ENCODE peak calls at places on chromosomes 16 and 17, in six cellular contexts. One of them, this sample, is unnamed.

GRCh38 chr16:89315791-89316581 is 98.5 kb downstream of the ZNF778 start:
- DNase-seq in H9: no peak
- DNase-seq in mesenchymal stem cell: peak
- DNase-seq in H1: no peak
- DNase-seq in IMR-90: peak
- DNase-seq in trophoblast cell: no peak
- DNase-seq in this sample: no peak

GRCh38 chr16:51939371-51940005 is 607.5 kb downstream of the TOX3 start:
- DNase-seq in H9: no peak
- DNase-seq in mesenchymal stem cell: no peak
- DNase-seq in H1: no peak
- DNase-seq in IMR-90: no peak
- DNase-seq in trophoblast cell: no peak
- DNase-seq in this sample: no peak

GRCh38 chr17:37305406-37305905 is 70.3 kb upstream of the C17orf78 start:
- DNase-seq in H9: no peak
- DNase-seq in mesenchymal stem cell: no peak
- DNase-seq in H1: peak
- DNase-seq in IMR-90: no peak
- DNase-seq in trophoblast cell: no peak
- DNase-seq in this sample: no peak

GRCh38 chr16:57998484-57998883 is 2.0 kb downstream of the ZNF319 start:
- DNase-seq in H9: peak
- DNase-seq in mesenchymal stem cell: peak
- DNase-seq in H1: no peak
- DNase-seq in IMR-90: no peak
- DNase-seq in trophoblast cell: peak
- DNase-seq in this sample: no peak

GRCh38 chr17:50904522-50905459 is 38.6 kb upstream of the TOB1 start:
- DNase-seq in H9: no peak
- DNase-seq in mesenchymal stem cell: no peak
- DNase-seq in H1: peak
- DNase-seq in IMR-90: no peak
- DNase-seq in trophoblast cell: no peak
- DNase-seq in this sample: no peak

GRCh38 chr17:80957461-80957941 is 34.1 kb upstream of the CHMP6 start:
- DNase-seq in H9: no peak
- DNase-seq in mesenchymal stem cell: no peak
- DNase-seq in H1: no peak
- DNase-seq in IMR-90: no peak
- DNase-seq in trophoblast cell: no peak
- DNase-seq in this sample: no peak

GRCh38 chr17:49565948-49566491 is 9.7 kb upstream of the NXPH3 start:
- DNase-seq in H9: no peak
- DNase-seq in mesenchymal stem cell: no peak
- DNase-seq in H1: no peak
- DNase-seq in IMR-90: no peak
- DNase-seq in trophoblast cell: no peak
- DNase-seq in this sample: no peak

GRCh38 chr17:36972186-36972686 is 23.5 kb downstream of the AATF start:
- DNase-seq in H9: no peak
- DNase-seq in mesenchymal stem cell: no peak
- DNase-seq in H1: no peak
- DNase-seq in IMR-90: no peak
- DNase-seq in trophoblast cell: no peak
- DNase-seq in this sample: no peak

GRCh38 chr17:31269597-31269996 is 27.4 kb downstream of the OMG start:
- DNase-seq in H9: peak
- DNase-seq in mesenchymal stem cell: peak
- DNase-seq in H1: no peak
- DNase-seq in IMR-90: peak
- DNase-seq in trophoblast cell: peak
- DNase-seq in this sample: no peak

DNA sequence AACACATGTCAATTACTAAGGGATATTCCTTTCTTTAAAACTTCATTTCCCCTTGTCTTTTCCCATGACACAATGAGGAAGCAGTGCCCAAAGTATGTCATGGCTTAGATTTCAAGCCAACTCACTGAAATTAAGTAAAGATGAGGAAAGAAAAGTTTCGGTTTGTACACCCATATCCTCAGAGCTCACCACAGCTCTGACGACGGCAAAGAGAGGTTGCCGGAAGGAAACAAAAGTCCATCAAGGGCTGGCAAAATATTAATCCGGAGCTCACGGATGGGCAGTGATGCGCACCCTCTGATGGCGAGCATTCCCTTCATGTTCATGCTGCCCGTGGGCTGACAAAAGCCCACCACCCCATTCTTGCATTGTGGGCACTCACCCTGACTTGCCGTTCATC is 103.0 kb downstream of the SOX9 start:
- DNase-seq in H9: no peak
- DNase-seq in mesenchymal stem cell: no peak
- DNase-seq in H1: no peak
- DNase-seq in IMR-90: no peak
- DNase-seq in trophoblast cell: no peak
- DNase-seq in this sample: no peak
- H4K91ac ChIP-seq in H9: no peak
- H4K91ac ChIP-seq in mesenchymal stem cell: no peak
- H4K91ac ChIP-seq in H1: no peak
- H4K91ac ChIP-seq in IMR-90: no peak
- H4K91ac ChIP-seq in trophoblast cell: no peak
- H4K91ac ChIP-seq in this sample: no peak

GRCh38 chr17:57068707-57069106 is 16.3 kb upstream of the AKAP1 start:
- DNase-seq in H9: no peak
- DNase-seq in mesenchymal stem cell: no peak
- DNase-seq in H1: no peak
- DNase-seq in IMR-90: no peak
- DNase-seq in trophoblast cell: no peak
- DNase-seq in this sample: no peak
- H4K8ac ChIP-seq in H9: no peak
- H4K8ac ChIP-seq in mesenchymal stem cell: no peak
- H4K8ac ChIP-seq in H1: no peak
- H4K8ac ChIP-seq in IMR-90: no peak
- H4K8ac ChIP-seq in trophoblast cell: no peak
- H4K8ac ChIP-seq in this sample: no peak

GRCh38 chr16:77214411-77215138 is 15.4 kb downstream of the SYCE1L start:
- DNase-seq in H9: no peak
- DNase-seq in mesenchymal stem cell: no peak
- DNase-seq in H1: no peak
- DNase-seq in IMR-90: no peak
- DNase-seq in trophoblast cell: no peak
- DNase-seq in this sample: no peak
- H4K91ac ChIP-seq in H9: no peak
- H4K91ac ChIP-seq in mesenchymal stem cell: no peak
- H4K91ac ChIP-seq in H1: no peak
- H4K91ac ChIP-seq in IMR-90: no peak
- H4K91ac ChIP-seq in trophoblast cell: no peak
- H4K91ac ChIP-seq in this sample: no peak

GRCh38 chr17:57749701-57750100 is 4.6 kb upstream of the CCDC182 start:
- DNase-seq in H9: no peak
- DNase-seq in mesenchymal stem cell: no peak
- DNase-seq in H1: no peak
- DNase-seq in IMR-90: no peak
- DNase-seq in trophoblast cell: no peak
- DNase-seq in this sample: no peak

GRCh38 chr17:57750109-57750845 is 5.2 kb upstream of the CCDC182 start:
- DNase-seq in H9: no peak
- DNase-seq in mesenchymal stem cell: no peak
- DNase-seq in H1: no peak
- DNase-seq in IMR-90: no peak
- DNase-seq in trophoblast cell: no peak
- DNase-seq in this sample: no peak

GRCh38 chr17:57750930-57751329 is 5.8 kb upstream of the CCDC182 start:
- DNase-seq in H9: no peak
- DNase-seq in mesenchymal stem cell: no peak
- DNase-seq in H1: no peak
- DNase-seq in IMR-90: no peak
- DNase-seq in trophoblast cell: no peak
- DNase-seq in this sample: no peak

GRCh38 chr17:57751348-57751970 is 6.4 kb upstream of the CCDC182 start:
- DNase-seq in H9: no peak
- DNase-seq in mesenchymal stem cell: no peak
- DNase-seq in H1: no peak
- DNase-seq in IMR-90: no peak
- DNase-seq in trophoblast cell: no peak
- DNase-seq in this sample: no peak

DNA sequence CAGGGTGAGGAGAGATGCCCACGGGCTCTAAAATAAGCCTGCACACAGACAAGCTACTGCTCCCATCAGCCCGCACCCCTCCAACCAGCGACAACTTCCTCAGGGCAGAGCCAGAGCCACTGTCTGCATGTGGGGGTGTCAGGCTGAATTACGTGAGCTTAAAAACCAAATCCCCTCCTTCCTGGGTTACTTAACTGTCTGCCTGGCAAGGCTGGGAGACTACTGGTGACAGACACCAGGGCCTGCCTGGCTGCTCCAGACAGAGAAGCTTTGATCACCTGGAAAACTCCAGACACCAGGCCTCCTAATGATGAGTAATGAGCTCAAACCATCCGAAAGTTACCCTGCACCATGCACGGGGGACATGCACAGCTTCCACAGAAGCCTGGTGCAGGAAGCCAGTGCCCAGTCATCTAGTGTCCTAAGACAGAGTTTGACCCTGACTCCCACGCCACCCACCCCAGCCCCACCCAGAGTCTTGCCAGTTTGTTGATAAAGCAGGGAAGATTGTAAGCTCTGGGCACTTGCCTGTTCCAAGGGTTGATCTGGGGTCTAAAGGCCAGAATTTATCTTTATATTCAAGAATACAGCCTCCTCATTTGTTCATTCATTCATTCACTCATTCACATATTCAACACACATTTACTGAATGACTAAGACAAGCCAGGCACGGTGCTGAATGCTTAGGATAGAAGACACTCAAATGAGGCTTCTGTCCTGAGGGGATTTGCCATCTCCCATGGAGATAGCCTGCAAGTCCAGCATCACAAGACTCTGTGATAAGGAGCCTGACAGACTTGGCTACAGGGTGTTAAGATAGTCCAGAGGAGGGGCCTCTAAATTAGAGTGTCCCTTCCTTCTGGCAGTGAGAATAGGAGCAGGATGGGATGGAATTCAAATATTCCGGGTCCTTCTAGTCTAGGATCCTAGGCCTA is 7.1 kb upstream of the CCDC182 start:
- DNase-seq in H9: no peak
- DNase-seq in mesenchymal stem cell: no peak
- DNase-seq in H1: no peak
- DNase-seq in IMR-90: no peak
- DNase-seq in trophoblast cell: no peak
- DNase-seq in this sample: no peak
- H4K8ac ChIP-seq in H9: no peak
- H4K8ac ChIP-seq in mesenchymal stem cell: no peak
- H4K8ac ChIP-seq in H1: no peak
- H4K8ac ChIP-seq in IMR-90: no peak
- H4K8ac ChIP-seq in trophoblast cell: peak
- H4K8ac ChIP-seq in this sample: no peak

DNA sequence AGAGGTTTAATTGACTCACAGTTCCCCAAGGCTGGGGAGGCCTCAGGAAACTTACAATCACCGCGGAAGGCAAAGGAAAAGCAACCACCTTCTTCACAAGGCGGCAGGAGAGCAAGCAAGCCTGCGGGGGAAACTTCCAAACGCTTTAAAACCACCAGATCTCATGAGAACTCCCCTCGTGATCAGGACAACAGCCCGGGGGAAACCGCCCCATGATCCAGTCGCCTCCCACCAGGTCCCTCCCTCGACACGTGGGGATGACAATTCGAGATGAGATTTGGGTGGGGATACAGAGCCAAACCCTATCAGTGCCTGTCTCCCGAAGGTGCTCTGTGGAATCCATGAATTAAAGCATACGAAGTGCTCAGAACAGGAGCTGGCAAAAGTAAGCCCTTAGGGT is 43.9 kb upstream of the ABR start:
- DNase-seq in H9: no peak
- DNase-seq in mesenchymal stem cell: no peak
- DNase-seq in H1: no peak
- DNase-seq in IMR-90: no peak
- DNase-seq in trophoblast cell: no peak
- DNase-seq in this sample: no peak
- H4K91ac ChIP-seq in H9: no peak
- H4K91ac ChIP-seq in mesenchymal stem cell: no peak
- H4K91ac ChIP-seq in H1: no peak
- H4K91ac ChIP-seq in IMR-90: no peak
- H4K91ac ChIP-seq in trophoblast cell: no peak
- H4K91ac ChIP-seq in this sample: no peak

GRCh38 chr16:69378760-69379159 is 7.0 kb downstream of the TERF2 start:
- DNase-seq in H9: no peak
- DNase-seq in mesenchymal stem cell: no peak
- DNase-seq in H1: no peak
- DNase-seq in IMR-90: peak
- DNase-seq in trophoblast cell: no peak
- DNase-seq in this sample: no peak
- H4K8ac ChIP-seq in H9: no peak
- H4K8ac ChIP-seq in mesenchymal stem cell: no peak
- H4K8ac ChIP-seq in H1: no peak
- H4K8ac ChIP-seq in IMR-90: no peak
- H4K8ac ChIP-seq in trophoblast cell: no peak
- H4K8ac ChIP-seq in this sample: no peak

DNA sequence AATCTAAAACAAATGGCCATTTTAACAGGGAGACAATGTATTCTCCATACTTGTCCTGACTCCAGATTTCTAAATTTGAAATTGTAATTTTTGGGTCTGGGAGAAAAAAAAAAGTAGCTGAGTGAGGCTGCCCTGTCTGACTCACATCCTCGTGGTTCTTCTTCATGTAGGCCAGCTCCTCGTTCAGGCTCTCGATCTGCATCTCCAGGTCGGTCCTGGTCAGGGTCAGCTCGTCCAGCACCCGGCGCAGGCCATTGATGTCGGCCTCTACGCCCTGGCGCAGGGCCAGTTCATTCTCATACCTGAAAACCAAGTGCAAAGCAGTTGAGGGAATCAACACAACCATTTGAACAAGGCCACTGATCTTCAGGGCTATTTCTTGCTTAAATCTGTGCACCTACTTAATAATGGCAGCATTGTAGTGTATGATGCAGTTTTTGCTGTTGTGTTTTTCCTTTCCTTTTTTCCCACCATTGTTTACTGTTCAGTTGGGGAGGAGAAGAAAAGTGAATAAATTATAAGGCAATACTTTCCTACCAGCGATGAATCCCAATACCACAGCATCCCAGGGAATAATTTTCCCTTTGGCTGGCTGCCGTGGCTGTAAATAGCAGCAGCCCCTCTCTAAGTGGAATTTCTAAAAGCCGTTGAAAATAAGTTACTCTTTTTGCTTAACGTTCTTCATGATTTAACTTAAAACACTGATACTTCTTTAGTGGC is 2.2 kb downstream of the KRT12 start:
- DNase-seq in H9: no peak
- DNase-seq in mesenchymal stem cell: no peak
- DNase-seq in H1: no peak
- DNase-seq in IMR-90: no peak
- DNase-seq in trophoblast cell: no peak
- DNase-seq in this sample: no peak
- H4K91ac ChIP-seq in H9: no peak
- H4K91ac ChIP-seq in mesenchymal stem cell: no peak
- H4K91ac ChIP-seq in H1: no peak
- H4K91ac ChIP-seq in IMR-90: no peak
- H4K91ac ChIP-seq in trophoblast cell: no peak
- H4K91ac ChIP-seq in this sample: no peak